ENCODE peak calls at places on chromosome 15, in five cellular contexts. H is GM12878, R is H1, S is K562, Z is SK-N-SH. W is an unnamed sample.

GRCh38 chr15:43293402-43293801 is 26.7 kb upstream of the TGM5 start:
- DNase-seq in S (peak), R (peak), H (no peak), Z (peak), W (no peak)

GRCh38 chr15:99925661-99926461 is 192.6 kb upstream of the LYSMD4 start:
- DNase-seq in S (peak), H (no peak), R (no peak), Z (peak), W (peak)

GRCh38 chr15:58492661-58493397 is 61.0 kb downstream of the LIPC start:
- DNase-seq in Z (no peak), H (no peak), S (peak), R (no peak), W (peak)

GRCh38 chr15:74784854-74785715 is 3.2 kb downstream of the CSK start:
- DNase-seq in S (no peak), Z (no peak), H (no peak), R (no peak), W (no peak)

GRCh38 chr15:74817370-74817737 is 4.7 kb downstream of the LMAN1L start:
- DNase-seq in S (no peak), H (no peak), Z (peak), R (no peak), W (peak)

GRCh38 chr15:78947506-78947905 is 2.7 kb upstream of the CTSH start:
- DNase-seq in Z (no peak), R (no peak), H (no peak), S (no peak), W (no peak)

GRCh38 chr15:42070276-42070965 is 23.9 kb downstream of the PLA2G4D start:
- DNase-seq in Z (no peak), S (no peak), H (no peak), R (no peak), W (no peak)

GRCh38 chr15:76994971-76995945 is at the start of gene PSTPIP1:
- DNase-seq in Z (peak), R (no peak), S (no peak), H (no peak), W (peak)

GRCh38 chr15:72306211-72306785 is 13.7 kb downstream of the CELF6 start:
- DNase-seq in R (no peak), H (no peak), Z (peak), S (no peak), W (peak)

GRCh38 chr15:58472221-58472620 is 40.4 kb downstream of the LIPC start:
- DNase-seq in H (no peak), S (no peak), Z (no peak), R (no peak), W (no peak)

GRCh38 chr15:63891763-63892123 is 58.0 kb upstream of the HERC1 start:
- DNase-seq in H (no peak), S (no peak), R (no peak), Z (no peak), W (peak)

GRCh38 chr15:50116477-50116876 is 2.6 kb downstream of the ATP8B4 start:
- DNase-seq in H (no peak), Z (no peak), S (peak), R (peak), W (no peak)

GRCh38 chr15:76533060-76533955 is 196.7 kb downstream of the ISL2 start:
- DNase-seq in Z (no peak), S (no peak), H (no peak), R (no peak), W (peak)

GRCh38 chr15:77527831-77528231 is 104.9 kb downstream of the LINGO1 start:
- DNase-seq in H (no peak), Z (no peak), S (no peak), R (no peak), W (no peak)

GRCh38 chr15:78635346-78635745 is 5.7 kb downstream of the CHRNB4 start:
- DNase-seq in Z (no peak), R (no peak), H (no peak), S (no peak), W (no peak)

GRCh38 chr15:70802629-70803028 is 39.3 kb upstream of the UACA start:
- DNase-seq in Z (no peak), H (no peak), R (no peak), S (no peak), W (no peak)

GRCh38 chr15:48718646-48719045 is 73.1 kb upstream of the FBN1 start:
- DNase-seq in R (no peak), S (peak), Z (no peak), H (no peak), W (no peak)

GRCh38 chr15:63243776-63244175 is 33.6 kb upstream of the APH1B start:
- DNase-seq in R (no peak), H (peak), Z (no peak), S (no peak), W (no peak)

GRCh38 chr15:48858401-48858800 is 19.5 kb upstream of the EID1 start:
- DNase-seq in Z (no peak), R (no peak), H (no peak), S (peak), W (no peak)

GRCh38 chr15:70643783-70644125 is 119.6 kb downstream of the UACA start:
- DNase-seq in S (no peak), H (no peak), R (no peak), Z (no peak), W (no peak)

GRCh38 chr15:31403606-31404005 is 77.0 kb downstream of the KLF13 start:
- DNase-seq in R (no peak), H (no peak), S (no peak), Z (no peak), W (no peak)

GRCh38 chr15:28033443-28033842 is 65.7 kb downstream of the OCA2 start:
- DNase-seq in Z (no peak), S (no peak), R (no peak), H (no peak), W (no peak)

GRCh38 chr15:53296603-53297002 is 462.9 kb downstream of the WDR72 start:
- DNase-seq in R (no peak), H (no peak), Z (no peak), S (no peak), W (no peak)

GRCh38 chr15:88484781-88485246 is 17.3 kb downstream of the MRPS11 start:
- DNase-seq in Z (no peak), R (no peak), H (no peak), S (no peak), W (no peak)

GRCh38 chr15:69595009-69595825 is 142.6 kb downstream of the RPLP1 start:
- DNase-seq in S (no peak), R (no peak), H (no peak), Z (no peak), W (no peak)

GRCh38 chr15:89301304-89302089 is 33.1 kb downstream of the POLG start:
- DNase-seq in Z (no peak), S (no peak), R (no peak), H (no peak), W (no peak)

GRCh38 chr15:31869640-31870335 is 160.5 kb upstream of the CHRNA7 start:
- DNase-seq in R (no peak), Z (peak), H (no peak), S (no peak), W (no peak)

GRCh38 chr15:40081691-40082194 is 26.9 kb downstream of the BMF start:
- DNase-seq in R (no peak), S (peak), H (no peak), Z (peak), W (peak)
- TF ChIP-seq GABPA in R (no peak), S (no peak), H (no peak), Z (no peak), W (no peak)

GRCh38 chr15:80405554-80405850 is 1.3 kb downstream of the ARNT2 start:
- DNase-seq in Z (no peak), S (no peak), H (no peak), R (no peak), W (no peak)
- H3K4me3 ChIP-seq in Z (peak), S (no peak), H (no peak), R (peak), W (no peak)

GRCh38 chr15:37093480-37094410 is 6.6 kb downstream of the MEIS2 start:
- DNase-seq in S (no peak), Z (no peak), H (no peak), R (no peak), W (no peak)

GRCh38 chr15:37094542-37095196 is 5.7 kb downstream of the MEIS2 start:
- DNase-seq in H (no peak), R (no peak), S (no peak), Z (no peak), W (no peak)

GRCh38 chr15:37096878-37097568 is 3.3 kb downstream of the MEIS2 start:
- DNase-seq in Z (peak), H (no peak), S (peak), R (no peak), W (no peak)

GRCh38 chr15:37095993-37096877 is 4.1 kb downstream of the MEIS2 start:
- DNase-seq in Z (peak), R (no peak), H (no peak), S (no peak), W (no peak)

DNA sequence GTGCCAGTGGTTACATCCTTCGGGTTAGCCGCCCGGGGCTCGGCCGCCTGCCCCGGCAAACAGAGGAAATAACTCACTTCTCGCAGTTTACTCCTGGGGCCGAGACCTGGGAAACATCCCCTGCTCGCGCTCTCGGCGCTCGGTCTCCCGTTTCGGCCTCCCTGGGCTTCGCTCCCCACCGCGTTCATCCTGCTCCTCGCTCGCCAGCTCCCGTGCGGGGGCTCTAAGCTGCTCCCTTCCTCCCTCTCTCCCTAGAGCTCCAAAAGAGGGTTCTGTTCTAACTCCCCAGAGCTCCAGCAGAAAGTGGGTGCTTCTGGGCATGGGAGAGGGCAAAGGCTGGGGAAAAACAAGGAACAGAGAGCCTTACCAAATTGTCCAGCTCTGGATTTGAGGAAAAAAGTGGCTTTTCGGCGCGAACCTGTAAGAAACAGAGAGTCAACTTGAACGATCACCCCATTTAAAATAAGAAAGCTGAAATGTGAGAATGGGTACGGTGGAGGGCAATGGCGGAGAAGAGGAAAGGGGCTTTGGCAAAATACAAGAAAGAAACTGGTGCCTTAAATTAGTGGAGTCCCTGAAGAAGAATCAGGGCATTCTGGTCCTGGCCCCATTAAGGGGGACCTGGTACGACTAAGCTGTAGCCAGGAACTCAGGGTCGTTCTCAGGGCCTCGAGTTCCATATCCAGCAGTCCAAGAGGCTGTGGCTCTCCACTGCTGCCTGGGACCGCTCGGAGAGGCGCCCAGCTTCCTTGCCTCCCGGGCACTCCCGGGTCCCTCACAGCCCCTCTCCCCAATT is 5.0 kb downstream of the MEIS2 start:
- DNase-seq in R (no peak), Z (peak), S (no peak), H (no peak), W (no peak)
- TF ChIP-seq GABPA in R (no peak), Z (no peak), S (no peak), H (no peak), W (no peak)

DNA sequence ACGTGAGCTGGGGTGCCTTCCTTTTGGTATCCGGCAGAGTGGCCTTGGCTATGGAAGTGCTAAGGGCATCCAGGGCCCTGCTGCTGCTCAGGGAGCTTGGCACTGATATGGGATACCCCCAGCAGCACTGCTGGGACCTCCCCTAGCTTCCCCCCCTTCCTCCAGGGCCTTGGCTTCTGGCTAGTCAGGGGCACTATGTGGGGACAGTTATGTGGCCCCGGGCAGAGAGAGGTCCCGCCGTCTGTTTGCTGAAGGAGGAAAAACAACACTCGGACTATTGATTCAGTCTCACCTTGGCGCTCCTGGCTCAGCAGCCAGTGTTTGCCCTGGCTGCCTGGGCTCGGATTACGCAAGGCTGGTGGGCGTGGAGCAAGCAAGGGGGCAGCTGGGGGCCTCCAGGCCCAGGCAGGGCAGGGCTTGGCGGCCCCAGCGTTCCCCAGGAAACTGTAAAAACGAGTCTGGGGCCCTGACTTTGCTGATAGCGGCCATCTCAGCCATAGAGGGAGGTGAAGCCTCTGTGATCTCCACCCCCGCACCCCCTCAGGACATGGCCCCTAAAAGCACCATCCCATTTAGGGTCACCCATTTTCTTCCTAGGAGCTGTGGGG is 5.7 kb downstream of the FURIN start:
- DNase-seq in Z (no peak), H (no peak), S (peak), R (no peak), W (no peak)
- H3K4me3 ChIP-seq in Z (no peak), H (peak), S (peak), R (no peak), W (no peak)

DNA sequence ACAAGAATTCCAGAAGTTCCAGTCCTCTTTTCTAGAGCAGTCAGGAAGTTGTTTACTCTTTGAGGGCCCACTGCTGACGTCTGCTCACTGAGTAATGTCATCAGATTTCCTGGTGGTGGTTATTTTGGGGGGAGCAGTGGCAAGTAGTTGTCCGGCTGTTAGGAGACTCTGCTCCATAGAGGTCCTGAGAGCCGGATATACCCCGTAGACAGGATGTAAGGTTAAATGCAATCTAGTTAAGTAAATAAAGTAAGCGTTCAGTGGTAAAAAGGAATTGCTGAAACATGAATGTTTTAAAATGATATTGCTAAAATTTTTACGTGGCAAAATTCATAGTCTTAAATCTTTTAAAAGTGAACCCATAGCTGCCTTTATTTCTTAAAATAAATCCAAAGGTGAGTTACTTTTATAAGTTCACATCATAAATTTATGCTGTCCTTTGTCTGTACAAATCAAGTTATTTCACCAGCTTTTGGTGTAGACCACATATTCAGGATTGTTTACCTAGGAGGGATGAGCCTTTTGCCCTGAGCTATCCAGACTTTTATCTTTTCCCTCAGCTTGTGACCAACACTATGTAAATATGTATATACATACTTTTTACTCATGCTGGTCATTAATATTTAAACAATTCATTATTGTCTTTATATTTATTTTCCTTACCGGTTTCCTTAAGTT is 65.8 kb downstream of the PDE8A start:
- DNase-seq in S (peak), R (no peak), H (no peak), Z (no peak), W (no peak)
- TF ChIP-seq GABPA in S (peak), R (no peak), H (no peak), Z (no peak), W (no peak)

GRCh38 chr15:38509152-38509551 is 55.2 kb downstream of the FAM98B start:
- DNase-seq in Z (no peak), H (no peak), S (no peak), R (no peak), W (no peak)
- H3K4me3 ChIP-seq in Z (no peak), H (no peak), S (no peak), R (no peak), W (no peak)

GRCh38 chr15:91784973-91785709 is 68.4 kb upstream of the SLCO3A1 start:
- DNase-seq in S (no peak), Z (no peak), R (no peak), H (no peak), W (no peak)

GRCh38 chr15:91783451-91783850 is 70.1 kb upstream of the SLCO3A1 start:
- DNase-seq in S (no peak), R (no peak), Z (no peak), H (no peak), W (no peak)

GRCh38 chr15:91789136-91789535 is 64.4 kb upstream of the SLCO3A1 start:
- DNase-seq in Z (no peak), R (no peak), H (no peak), S (no peak), W (no peak)

GRCh38 chr15:91790826-91791225 is 62.7 kb upstream of the SLCO3A1 start:
- DNase-seq in H (no peak), Z (no peak), S (no peak), R (no peak), W (no peak)

DNA sequence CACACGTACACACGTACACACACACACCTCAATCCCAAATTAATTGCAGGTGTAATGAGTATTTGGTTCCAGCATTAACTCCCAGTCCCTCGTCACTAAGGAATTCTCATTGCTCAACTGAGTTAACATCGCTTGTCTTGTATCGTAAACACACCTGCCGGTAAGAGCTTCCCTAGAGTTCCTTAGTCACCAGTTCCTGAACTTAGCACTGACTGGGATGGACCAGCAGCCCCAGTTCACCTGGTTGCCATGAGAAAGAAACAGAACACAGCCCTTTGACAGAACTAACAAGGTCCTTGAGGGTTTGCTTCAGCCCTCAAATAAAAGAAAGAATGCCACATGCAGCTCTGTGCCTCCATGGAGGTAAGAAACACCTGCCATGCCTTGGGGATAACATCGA is 66.3 kb upstream of the SLCO3A1 start:
- DNase-seq in Z (no peak), R (no peak), H (no peak), S (no peak), W (no peak)
- TF ChIP-seq GABPA in Z (no peak), R (no peak), H (no peak), S (no peak), W (no peak)

W was measured in HL-60.